ENCODE peak calls at places on chromosomes 16 and 17, in five cellular contexts. M is lower leg skin, G is GM06990, Y is pancreas, A is fibroblast of the aortic adventitia. R is an unnamed sample.

GRCh38 chr17:50908860-50909764 is 43.0 kb upstream of the TOB1 start:
- DNase-seq in G (no peak), Y (peak; percentile 86), A (no peak), M (peak; percentile 94), R (peak; percentile 83)

GRCh38 chr17:39080416-39081179 is 70.8 kb downstream of the PLXDC1 start:
- DNase-seq in A (peak; percentile 67), M (no peak), Y (no peak), G (no peak), R (no peak)

GRCh38 chr17:31997005-31997404 is 10.2 kb upstream of the LRRC37B start:
- DNase-seq in A (no peak), M (no peak), G (no peak), Y (no peak), R (no peak)

GRCh38 chr17:63558441-63558840 is 8.2 kb downstream of the DCAF7 start:
- DNase-seq in Y (no peak), A (no peak), M (no peak), G (no peak), R (no peak)

GRCh38 chr16:27197004-27197403 is 6.3 kb upstream of the KDM8 start:
- DNase-seq in Y (no peak), A (no peak), G (no peak), M (no peak), R (no peak)

GRCh38 chr16:67781548-67781921 is 24.8 kb downstream of the RANBP10 start:
- DNase-seq in M (no peak), G (no peak), Y (no peak), A (no peak), R (no peak)

GRCh38 chr17:5364156-5364555 is 55.3 kb downstream of the NUP88 start:
- DNase-seq in Y (no peak), A (peak; percentile 65), M (no peak), G (no peak), R (no peak)

GRCh38 chr17:76174072-76174471 is 33.0 kb upstream of the FOXJ1 start:
- DNase-seq in M (no peak), A (no peak), G (no peak), Y (no peak), R (peak; percentile 96)

GRCh38 chr16:72424776-72425175 is 252.8 kb upstream of the PMFBP1 start:
- DNase-seq in A (no peak), Y (no peak), G (no peak), M (no peak), R (no peak)

GRCh38 chr16:70254095-70254964 is 2.6 kb upstream of the EXOSC6 start:
- DNase-seq in A (no peak), Y (no peak), M (peak; percentile 66), G (no peak), R (no peak)

GRCh38 chr16:16067127-16067526 is 117.7 kb downstream of the ABCC1 start:
- DNase-seq in A (peak; percentile 8), M (no peak), Y (no peak), G (no peak), R (no peak)

GRCh38 chr17:79757140-79757745 is 20.7 kb upstream of the CBX2 start:
- DNase-seq in M (no peak), Y (no peak), A (no peak), G (no peak), R (no peak)

GRCh38 chr17:17565471-17566365 is 25.8 kb downstream of the PEMT start:
- DNase-seq in Y (no peak), G (no peak), M (no peak), A (peak; percentile 69), R (no peak)

GRCh38 chr17:21689604-21690003 is 2.7 kb upstream of the KCNJ18 start:
- DNase-seq in M (no peak), Y (no peak), A (peak; percentile 93), G (no peak), R (no peak)

GRCh38 chr16:62018301-62019060 is 17.8 kb downstream of the CDH8 start:
- DNase-seq in M (no peak), A (no peak), G (no peak), Y (no peak), R (no peak)

GRCh38 chr16:546909-547770 is 13.1 kb upstream of the PRR35 start:
- DNase-seq in A (peak; percentile 57), G (peak; percentile 84), M (no peak), Y (peak; percentile 88), R (no peak)

GRCh38 chr17:58305626-58306025 is 23.0 kb downstream of the TSPOAP1 start:
- DNase-seq in Y (no peak), G (no peak), A (no peak), M (peak; percentile 74), R (no peak)

DNA sequence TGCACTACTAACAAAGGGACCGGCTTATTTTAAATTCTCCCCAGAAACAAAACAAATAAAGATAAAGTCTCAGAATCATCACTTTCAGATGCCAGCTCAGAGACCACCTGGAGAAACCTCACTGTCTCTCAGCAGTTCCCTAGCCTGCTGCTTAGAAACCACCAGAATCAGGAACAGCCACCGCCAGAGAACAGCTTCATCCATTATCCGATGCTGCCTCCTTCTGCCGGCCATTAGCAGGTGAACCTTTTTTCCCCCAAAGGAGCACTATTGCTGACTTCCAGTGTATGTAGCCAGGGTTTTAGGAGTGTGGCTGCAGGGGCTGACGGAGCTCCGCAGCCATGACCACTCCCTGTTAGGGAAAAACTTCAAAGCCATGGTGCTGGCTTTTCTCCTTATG is 171.2 kb upstream of the DYNLRB2 start:
- DNase-seq in A (peak; percentile 52), M (no peak), Y (no peak), G (no peak), R (no peak)
- TF ChIP-seq CTCF in A (peak; percentile 66), M (no peak), Y (no peak), G (peak; percentile 13), R (peak; percentile 86)

DNA sequence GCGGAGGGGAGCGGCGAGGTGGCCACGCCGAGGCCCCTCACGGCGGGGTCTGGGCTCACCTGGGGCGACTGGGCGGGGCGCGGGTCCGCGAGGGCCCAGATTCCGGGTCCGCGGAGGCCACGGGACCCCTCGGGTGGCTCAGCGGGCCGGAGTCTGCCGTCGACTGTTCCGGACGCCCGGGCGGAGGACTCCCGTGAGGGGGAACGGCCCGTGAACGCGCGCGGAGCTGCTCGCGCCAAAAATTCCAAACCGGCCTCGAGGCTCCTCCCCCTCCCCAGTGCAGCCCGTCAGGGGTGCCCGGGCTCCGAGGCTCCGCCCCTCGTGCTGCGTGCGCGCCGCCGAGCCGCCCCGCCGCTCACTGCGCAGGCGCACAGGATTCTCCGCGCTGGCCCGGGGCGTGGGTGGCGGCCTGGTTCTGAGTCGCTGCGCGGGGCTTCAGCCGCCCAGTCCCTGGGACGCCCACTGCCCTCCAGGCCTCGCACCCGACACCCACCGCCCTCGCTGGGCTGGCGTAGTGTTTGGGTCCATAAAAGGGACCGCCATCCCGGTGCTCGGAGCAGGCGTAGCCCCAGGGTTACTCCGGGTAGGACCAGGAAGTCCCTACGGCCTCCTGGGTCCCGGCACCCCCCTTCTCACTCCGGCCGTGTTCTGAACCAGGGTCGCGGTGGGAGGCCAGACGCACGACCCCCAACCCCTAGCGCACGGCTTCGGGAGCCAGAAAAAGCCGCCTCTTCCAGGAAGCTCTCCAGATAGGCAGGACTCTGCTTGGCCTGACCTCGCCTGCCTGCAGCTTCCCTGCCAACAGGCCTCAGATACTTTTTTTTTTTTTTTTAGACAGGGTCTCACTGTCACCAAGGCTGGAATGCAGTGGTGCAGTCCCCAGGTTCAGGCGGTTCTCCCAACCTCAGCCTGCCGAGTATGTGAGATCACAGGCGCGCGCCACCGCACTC is at the start of gene PKMYT1:
- DNase-seq in G (peak; percentile 94), A (peak; percentile 79), M (peak; percentile 98), Y (peak; percentile 99), R (no peak)
- TF ChIP-seq CTCF in G (no peak), A (no peak), M (no peak), Y (no peak), R (no peak)

GRCh38 chr16:64773638-64774037 is 348.2 kb downstream of the CDH11 start:
- DNase-seq in Y (no peak), A (no peak), M (no peak), G (no peak), R (no peak)
- TF ChIP-seq CTCF in Y (no peak), A (no peak), M (no peak), G (no peak), R (no peak)

DNA sequence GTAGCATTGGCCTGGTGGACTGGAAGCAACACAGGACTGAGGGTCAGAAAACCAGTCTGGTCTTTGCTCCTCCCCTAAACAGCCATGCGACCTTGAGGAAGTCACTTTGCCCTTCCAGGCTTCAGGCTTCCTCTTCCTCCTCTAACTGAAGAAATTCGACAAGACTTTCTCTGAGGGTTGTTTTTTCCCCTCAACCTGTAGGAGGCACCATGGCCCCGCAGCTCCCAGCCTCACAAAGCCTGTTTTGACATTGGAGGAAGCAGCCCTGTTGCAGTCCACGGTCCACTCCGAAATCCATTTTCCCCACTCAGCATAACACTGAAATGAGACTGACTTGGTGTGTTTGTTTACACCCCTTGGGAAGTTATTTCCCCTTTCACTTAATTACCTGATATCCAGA is 41.2 kb upstream of the PIRT start:
- DNase-seq in Y (no peak), M (no peak), G (no peak), A (no peak), R (peak; percentile 17)
- TF ChIP-seq CTCF in Y (no peak), M (no peak), G (peak; percentile 22), A (no peak), R (peak; percentile 84)

DNA sequence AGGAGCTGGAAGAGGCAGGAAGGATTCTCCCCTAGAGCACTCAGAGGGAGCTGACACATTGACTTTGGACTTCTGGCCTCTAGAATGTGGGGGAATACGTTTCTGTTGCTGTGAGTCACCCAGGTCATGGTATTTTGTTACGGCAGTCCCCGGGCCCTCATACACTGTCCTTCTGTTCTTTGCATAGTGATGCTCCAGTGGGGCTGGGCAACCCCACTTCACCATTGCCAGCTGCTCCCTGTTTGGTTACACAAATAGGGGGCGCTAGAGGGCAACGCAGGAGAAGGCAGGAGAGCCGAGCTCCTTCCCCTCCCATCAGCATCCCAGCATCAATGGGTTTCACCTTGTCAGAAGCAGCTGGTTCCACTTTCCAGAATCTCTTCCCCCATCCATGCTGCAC is 257.7 kb upstream of the FOXF1 start:
- DNase-seq in G (no peak), M (peak; percentile 49), A (peak; percentile 46), Y (no peak), R (no peak)
- TF ChIP-seq CTCF in G (peak; percentile 32), M (no peak), A (peak; percentile 66), Y (no peak), R (no peak)

DNA sequence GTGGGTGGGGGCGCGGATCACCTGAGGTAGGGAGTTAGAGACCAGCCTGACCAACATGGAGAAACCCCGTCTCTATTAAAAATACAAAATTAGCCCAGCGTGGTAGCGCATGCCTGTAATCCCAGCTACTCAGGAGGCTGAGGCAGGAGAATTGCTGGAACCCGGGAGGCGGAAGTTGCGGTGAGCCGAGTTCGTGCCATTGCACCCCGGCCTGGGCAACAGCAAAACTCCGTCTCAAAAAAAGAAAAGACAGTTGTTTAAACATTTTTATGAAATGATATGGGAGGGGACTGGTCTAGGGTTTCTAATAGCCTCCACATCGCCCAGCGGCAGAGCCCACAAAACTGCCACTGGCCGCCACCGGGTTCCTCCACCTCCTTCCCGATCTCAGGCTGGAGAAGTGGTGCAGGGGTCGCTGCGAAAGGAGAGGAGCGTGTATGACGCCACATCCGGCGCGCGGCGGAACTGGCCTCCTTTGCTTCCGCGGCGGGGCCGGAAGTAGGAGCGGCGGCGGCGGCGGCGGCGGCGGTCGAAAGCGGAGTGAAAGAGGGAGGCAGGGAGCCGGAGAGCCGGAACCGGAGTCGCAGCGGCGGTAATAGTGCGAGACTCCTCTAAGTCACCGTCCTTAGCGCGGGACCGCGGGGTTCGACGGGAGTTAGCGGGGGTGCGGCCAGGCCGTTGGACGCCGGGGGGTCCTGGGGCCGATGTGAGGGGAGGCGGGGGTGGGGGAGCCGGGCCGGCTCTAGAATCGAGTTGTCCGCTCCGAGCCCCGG is at the start of gene PPP4C:
- DNase-seq in M (peak; percentile 98), A (peak; percentile 85), G (peak; percentile 86), Y (peak; percentile 95), R (no peak)
- TF ChIP-seq CTCF in M (no peak), A (peak; percentile 9), G (no peak), Y (no peak), R (peak; percentile 16)